ENCODE peak calls at places on chromosomes 1 and 21, in ten cellular contexts. F is tibial artery, Z is cardiac muscle cell, Q is OCI-LY7, L is HCT116, P is IMR-90, J is mammary epithelial cell, O is testis, D is adrenal gland, K is vagina. M is an unnamed sample.
A peak's percentile ranks its signal among the peaks of the same experiment; 100 is the strongest.

GRCh38 chr21:34640858-34641257 is 25.9 kb upstream of the RCAN1 start:
- DNase-seq in F (no peak), Z (no peak), Q (no peak), L (no peak), P (peak; percentile 85), J (peak; percentile 59), O (no peak), D (no peak), K (no peak), M (peak; percentile 13)

GRCh38 chr1:30759718-30760281 is 2.2 kb upstream of the LAPTM5 start:
- DNase-seq in F (no peak), Z (no peak), Q (no peak), L (no peak), P (no peak), J (no peak), O (no peak), D (no peak), K (no peak), M (no peak)

GRCh38 chr1:178609015-178609414 is 96.1 kb downstream of the TEX35 start:
- DNase-seq in F (no peak), Z (no peak), Q (no peak), L (no peak), P (peak; percentile 92), J (peak; percentile 86), O (no peak), D (no peak), K (no peak), M (peak; percentile 74)

GRCh38 chr1:17217607-17218006 is 12.7 kb downstream of the PADI1 start:
- DNase-seq in F (no peak), Z (no peak), Q (no peak), L (no peak), P (no peak), J (no peak), O (no peak), D (no peak), K (no peak), M (no peak)

GRCh38 chr1:36369472-36369871 is 16.3 kb downstream of the STK40 start:
- DNase-seq in F (no peak), Z (no peak), Q (no peak), L (no peak), P (no peak), J (no peak), O (no peak), D (no peak), K (no peak), M (no peak)

GRCh38 chr21:39263372-39263771 is 50.1 kb downstream of the BRWD1 start:
- DNase-seq in F (no peak), Z (no peak), Q (no peak), L (peak; percentile 13), P (peak; percentile 56), J (peak; percentile 24), O (no peak), D (no peak), K (no peak), M (peak; percentile 28)

GRCh38 chr1:196034080-196034706 is 574.0 kb downstream of the KCNT2 start:
- DNase-seq in F (no peak), Z (no peak), Q (no peak), L (no peak), P (no peak), J (no peak), O (no peak), D (no peak), K (no peak), M (no peak)

GRCh38 chr1:155976913-155977606 is 1.3 kb downstream of the ARHGEF2 start:
- DNase-seq in F (no peak), Z (no peak), Q (no peak), L (no peak), P (no peak), J (peak; percentile 54), O (no peak), D (no peak), K (no peak), M (no peak)

GRCh38 chr1:238589843-238590435 is 699.2 kb upstream of the ZP4 start:
- DNase-seq in F (no peak), Z (no peak), Q (no peak), L (no peak), P (peak; percentile 57), J (no peak), O (no peak), D (no peak), K (no peak), M (no peak)

GRCh38 chr21:45990049-45990711 is 8.6 kb downstream of the COL6A1 start:
- DNase-seq in F (no peak), Z (no peak), Q (no peak), L (no peak), P (no peak), J (no peak), O (no peak), D (peak; percentile 2), K (no peak), M (no peak)

GRCh38 chr1:152870831-152871730 is 7.0 kb upstream of the SMCP start:
- DNase-seq in F (no peak), Z (peak; percentile 25), Q (peak; percentile 13), L (peak; percentile 52), P (peak; percentile 1), J (peak; percentile 69), O (peak; percentile 47), D (peak; percentile 3), K (no peak), M (peak; percentile 64)

GRCh38 chr1:159341736-159342135 is 39.6 kb downstream of the FCER1A start:
- DNase-seq in F (no peak), Z (no peak), Q (no peak), L (no peak), P (no peak), J (no peak), O (no peak), D (no peak), K (no peak), M (no peak)

GRCh38 chr1:152761609-152762213 is 3.9 kb downstream of the KPRP start:
- DNase-seq in F (no peak), Z (no peak), Q (no peak), L (no peak), P (no peak), J (peak; percentile 63), O (no peak), D (no peak), K (no peak), M (no peak)

DNA sequence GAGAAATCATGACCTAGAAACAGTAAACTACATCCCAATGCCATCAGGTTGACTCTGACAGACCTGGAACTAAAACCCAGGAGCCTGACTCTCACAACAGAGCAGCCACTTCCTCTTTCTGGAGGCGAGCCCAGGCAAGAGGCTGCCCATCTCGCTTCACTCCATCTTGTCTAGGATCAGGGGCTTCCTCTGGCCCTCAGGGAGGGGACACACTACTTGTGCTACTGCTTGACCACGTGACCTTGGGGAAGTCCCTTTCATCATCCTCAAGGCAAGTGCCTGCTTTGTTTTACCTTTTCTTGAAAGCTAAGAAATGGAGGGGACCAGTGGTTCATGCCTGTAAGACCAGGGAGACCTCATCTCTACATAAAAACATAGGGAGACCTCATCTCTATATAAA is 2.6 kb upstream of the TENT5B start:
- DNase-seq in F (no peak), Z (no peak), Q (peak; percentile 37), L (no peak), P (no peak), J (no peak), O (no peak), D (no peak), K (no peak), M (no peak)
- H3K27ac ChIP-seq in F (no peak overlapping the region), Z (no peak overlapping the region), Q (no peak overlapping the region), L (no peak overlapping the region), P (no peak overlapping the region), J (no peak overlapping the region), O (no peak overlapping the region), D (no peak overlapping the region), K (no peak overlapping the region), M (peak overlapping the region; percentile 10)

GRCh38 chr1:2226525-2227340 is 1.4 kb upstream of the SKI start:
- DNase-seq in F (peak; percentile 75), Z (no peak), Q (no peak), L (no peak), P (no peak), J (no peak), O (no peak), D (no peak), K (peak; percentile 91), M (peak; percentile 13)

GRCh38 chr1:2228157-2228594 is at the start of gene SKI:
- DNase-seq in F (no peak), Z (no peak), Q (no peak), L (no peak), P (no peak), J (no peak), O (no peak), D (no peak), K (no peak), M (no peak)

GRCh38 chr1:2229032-2229920 is 1.2 kb downstream of the SKI start:
- DNase-seq in F (peak; percentile 82), Z (peak; percentile 79), Q (peak; percentile 67), L (no peak), P (peak; percentile 69), J (peak; percentile 53), O (peak; percentile 72), D (peak; percentile 88), K (peak; percentile 90), M (peak; percentile 20)

GRCh38 chr1:2228684-2229031 is 539 bp downstream of the SKI start:
- DNase-seq in F (no peak), Z (no peak), Q (peak; percentile 33), L (no peak), P (no peak), J (no peak), O (no peak), D (peak; percentile 60), K (no peak), M (no peak)

GRCh38 chr1:2227341-2228156 is 570 bp upstream of the SKI start:
- DNase-seq in F (peak; percentile 98), Z (peak; percentile 98), Q (peak; percentile 96), L (peak; percentile 91), P (peak; percentile 95), J (peak; percentile 94), O (peak; percentile 95), D (peak; percentile 97), K (peak; percentile 94), M (peak; percentile 98)
- TF ChIP-seq CTCF in F (no peak), Z (no peak), Q (no peak), L (no peak), P (no peak), J (no peak), O (no peak), D (no peak), K (no peak), M (no peak)

DNA sequence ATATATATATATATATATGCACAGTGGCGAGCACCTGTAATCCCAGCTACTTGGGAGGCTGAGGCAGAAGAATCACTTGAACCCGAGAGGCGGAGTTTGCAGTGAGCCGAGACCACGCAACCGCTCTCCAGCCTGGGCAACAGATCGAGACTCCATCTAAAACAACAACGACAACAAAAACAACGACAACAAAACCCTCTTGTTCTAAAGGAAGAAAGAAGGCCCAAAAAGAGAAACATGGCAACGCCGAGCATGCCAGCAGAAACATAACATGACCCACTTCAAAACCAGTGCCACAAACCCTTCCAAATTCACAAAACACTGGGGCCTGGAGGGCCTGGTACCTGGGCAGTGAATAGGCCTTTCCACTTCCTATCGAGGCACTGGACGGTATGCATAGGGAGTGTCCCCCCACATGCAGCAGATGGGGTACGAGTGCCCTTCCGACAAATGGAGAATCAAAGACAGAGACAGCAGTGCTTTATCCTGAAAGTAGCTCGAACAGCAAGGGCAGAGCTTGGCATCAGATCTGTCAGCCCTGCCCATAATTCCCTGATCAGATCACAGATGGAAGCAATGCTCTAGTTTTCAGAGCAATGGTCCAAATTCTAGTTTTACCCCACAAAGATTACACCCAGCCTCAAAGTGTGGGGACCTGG is 52.0 kb downstream of the TOMM20 start:
- DNase-seq in F (no peak), Z (no peak), Q (no peak), L (no peak), P (no peak), J (no peak), O (no peak), D (no peak), K (no peak), M (no peak)
- H3K27ac ChIP-seq in F (peak overlapping the region; percentile 75), Z (no peak overlapping the region), Q (no peak overlapping the region), L (no peak overlapping the region), P (peak overlapping the region; percentile 72), J (no peak overlapping the region), O (no peak overlapping the region), D (peak overlapping the region; percentile 63), K (peak overlapping the region; percentile 55), M (peak overlapping the region; percentile 86)

GRCh38 chr1:43990271-43991199 is 864 bp upstream of the CCDC24 start:
- DNase-seq in F (no peak), Z (no peak), Q (no peak), L (no peak), P (no peak), J (no peak), O (no peak), D (no peak), K (no peak), M (no peak)
- TF ChIP-seq CTCF in F (no peak), Z (peak; percentile 4), Q (peak; percentile 71), L (no peak), P (no peak), J (no peak), O (no peak), D (no peak), K (no peak), M (no peak)